ENCODE peak calls at places on chromosomes 7 and 10, in seven cellular contexts. L is substantia nigra, Q is NCI-H2227 treated with DMSO at 0.1 percent for 48 hours, K is ACHN, Y is neuronal stem cell, P is NCI-H774, U is iPS-NIHi11. A is an unnamed sample.
A peak's percentile ranks its signal among the peaks of the same experiment; 100 is the strongest.

GRCh38 chr10:117007080-117007479 is 2.1 kb upstream of the SHTN1 start:
- DNase-seq in U (no peak), Q (no peak), P (no peak), K (peak; percentile 69), L (no peak), Y (no peak), A (no peak)

GRCh38 chr10:533611-534566 is 155.6 kb downstream of the DIP2C start:
- DNase-seq in U (no peak), K (no peak), P (no peak), L (no peak), Y (no peak), Q (no peak), A (no peak)

GRCh38 chr7:100825215-100825671 is 2.1 kb downstream of the EPHB4 start:
- DNase-seq in Y (no peak), P (no peak), Q (no peak), K (no peak), U (peak; percentile 18), L (no peak), A (no peak)

GRCh38 chr7:157005456-157006204 is 4.8 kb downstream of the MNX1 start:
- DNase-seq in Y (no peak), P (no peak), L (no peak), U (no peak), K (no peak), Q (no peak), A (no peak)

GRCh38 chr10:113957013-113957412 is 86.7 kb upstream of the ADRB1 start:
- DNase-seq in L (no peak), K (no peak), Y (no peak), U (no peak), Q (no peak), P (no peak), A (no peak)

GRCh38 chr10:7239312-7239985 is 171.4 kb downstream of the SFMBT2 start:
- DNase-seq in U (no peak), P (no peak), Y (no peak), Q (no peak), L (no peak), K (no peak), A (no peak)

GRCh38 chr7:27169658-27170493 is 4.2 kb downstream of the HOXA10 start:
- DNase-seq in L (no peak), P (no peak), U (no peak), Q (no peak), K (peak; percentile 73), Y (no peak), A (no peak)

GRCh38 chr10:51344371-51344770 is 270.1 kb downstream of the PRKG1 start:
- DNase-seq in L (no peak), Y (no peak), P (no peak), U (no peak), Q (no peak), K (no peak), A (no peak)

GRCh38 chr10:17383801-17384445 is 70.5 kb downstream of the ST8SIA6 start:
- DNase-seq in K (no peak), U (no peak), L (no peak), P (no peak), Q (no peak), Y (no peak), A (no peak)